ENCODE peak calls at places on chromosome 14, in eight cellular contexts. L, U, Q, A, S, Z, C and B are unnamed samples.

GRCh38 chr14:50775357-50775756 is 55.6 kb downstream of the NIN start:
- DNase-seq in Q (no peak), Z (peak), A (no peak), U (no peak), C (no peak), S (peak), L (no peak), B (no peak)

GRCh38 chr14:80310950-80311349 is 99.6 kb upstream of the DIO2 start:
- DNase-seq in S (no peak), Q (no peak), U (no peak), A (no peak), C (no peak), Z (peak), L (no peak), B (no peak)

GRCh38 chr14:99132821-99133562 is 139.0 kb downstream of the BCL11B start:
- DNase-seq in L (no peak), S (no peak), A (no peak), Z (no peak), Q (no peak), U (no peak), C (no peak), B (no peak)

GRCh38 chr14:49623941-49624806 is 3.6 kb downstream of the MGAT2 start:
- DNase-seq in C (no peak), U (no peak), A (no peak), S (no peak), Q (no peak), Z (no peak), L (no peak), B (no peak)

GRCh38 chr14:52032196-52032865 is 36.5 kb downstream of the NID2 start:
- DNase-seq in A (no peak), S (no peak), L (no peak), Q (no peak), Z (peak), U (no peak), C (no peak), B (no peak)

GRCh38 chr14:68085742-68086141 is 266.2 kb downstream of the RAD51B start:
- DNase-seq in C (no peak), Q (no peak), A (no peak), S (no peak), L (no peak), U (no peak), Z (no peak), B (no peak)

GRCh38 chr14:89408907-89409675 is 7.9 kb downstream of the FOXN3 start:
- DNase-seq in U (no peak), L (no peak), S (no peak), C (no peak), Z (no peak), Q (no peak), A (no peak), B (no peak)

GRCh38 chr14:100783630-100784321 is 42.1 kb upstream of the MEG3 start:
- DNase-seq in C (no peak), Z (no peak), A (no peak), U (no peak), Q (no peak), L (no peak), S (no peak), B (peak)

GRCh38 chr14:45838597-45838996 is 585.6 kb upstream of the MIS18BP1 start:
- DNase-seq in Q (no peak), C (no peak), Z (no peak), L (no peak), A (no peak), U (no peak), S (no peak), B (no peak)

GRCh38 chr14:36944307-36945010 is 227.9 kb downstream of the SLC25A21 start:
- DNase-seq in Z (peak), A (no peak), Q (no peak), L (no peak), U (no peak), C (no peak), S (peak), B (no peak)

GRCh38 chr14:64702493-64703392 is 1.5 kb upstream of the PLEKHG3 start:
- DNase-seq in Q (no peak), S (no peak), C (no peak), A (no peak), L (peak), Z (no peak), U (no peak), B (no peak)

GRCh38 chr14:83842536-83842935 is 1687.4 kb upstream of the FLRT2 start:
- DNase-seq in L (no peak), C (no peak), S (no peak), Z (no peak), A (no peak), Q (no peak), U (no peak), B (no peak)

GRCh38 chr14:36513451-36514277 is 6.4 kb downstream of the NKX2-1 start:
- DNase-seq in S (no peak), C (no peak), Q (no peak), A (no peak), U (no peak), Z (peak), L (no peak), B (peak)

GRCh38 chr14:74549588-74549987 is 56.0 kb downstream of the ISCA2 start:
- DNase-seq in Q (no peak), C (no peak), U (no peak), Z (no peak), L (no peak), S (no peak), A (no peak), B (no peak)

GRCh38 chr14:72515779-72516770 is 377.8 kb downstream of the DPF3 start:
- DNase-seq in L (peak), U (no peak), S (peak), C (no peak), A (no peak), Q (no peak), Z (peak), B (peak)

GRCh38 chr14:90742709-90743108 is 73.5 kb downstream of the TTC7B start:
- DNase-seq in Q (no peak), Z (no peak), C (no peak), S (no peak), A (no peak), U (no peak), L (no peak), B (no peak)

GRCh38 chr14:103362780-103363179 is 22.4 kb upstream of the MARK3 start:
- DNase-seq in L (no peak), S (no peak), U (no peak), Z (no peak), C (no peak), A (no peak), Q (no peak), B (no peak)

GRCh38 chr14:47676301-47676617 is 854 bp upstream of the MDGA2 start:
- DNase-seq in C (no peak), S (no peak), U (no peak), Q (no peak), A (no peak), Z (no peak), L (no peak), B (no peak)

GRCh38 chr14:91415794-91416743 is 1.6 kb downstream of the CCDC88C start:
- DNase-seq in S (no peak), C (peak), A (no peak), U (no peak), L (peak), Z (peak), Q (no peak), B (no peak)

GRCh38 chr14:68487805-68488590 is 304.9 kb downstream of the ZFP36L1 start:
- DNase-seq in Q (no peak), L (no peak), Z (peak), C (no peak), A (no peak), U (no peak), S (peak), B (no peak)

GRCh38 chr14:62626416-62626815 is 418.8 kb downstream of the KCNH5 start:
- DNase-seq in L (no peak), A (no peak), Z (no peak), Q (no peak), U (no peak), S (no peak), C (no peak), B (no peak)

GRCh38 chr14:92753250-92753649 is 4.8 kb upstream of the LGMN start:
- DNase-seq in C (no peak), Q (no peak), A (peak), S (no peak), U (no peak), L (no peak), Z (no peak), B (no peak)

GRCh38 chr14:85590784-85591183 is 60.8 kb downstream of the FLRT2 start:
- DNase-seq in L (no peak), Q (no peak), U (no peak), S (peak), A (no peak), Z (no peak), C (no peak), B (no peak)

GRCh38 chr14:32761381-32761968 is 177.2 kb upstream of the NPAS3 start:
- DNase-seq in Z (peak), L (no peak), Q (no peak), S (peak), U (no peak), A (no peak), C (no peak), B (no peak)

GRCh38 chr14:41393512-41393911 is 213.2 kb upstream of the LRFN5 start:
- DNase-seq in L (no peak), C (no peak), A (no peak), S (no peak), Z (peak), Q (no peak), U (no peak), B (no peak)

GRCh38 chr14:101654051-101654450 is 92.8 kb downstream of the DIO3 start:
- DNase-seq in Q (no peak), A (no peak), C (no peak), U (no peak), L (no peak), S (no peak), Z (no peak), B (no peak)